ENCODE peak calls at places on chromosomes 13 and 19, in ten cellular contexts. D is RWPE1, T is OCI-LY7, R is A673, W is Calu3, Q is BJ, F is adrenal gland, Z is HFF-Myc, O is H1, P is dorsolateral prefrontal cortex. I is an unnamed sample.

GRCh38 chr19:1862068-1862423 is 1.3 kb downstream of the KLF16 start:
- DNase-seq in D (no peak), T (no peak), R (no peak), W (no peak), Q (no peak), F (no peak), Z (no peak), O (no peak), P (no peak), I (no peak)

GRCh38 chr13:97600438-97601080 is 166.6 kb downstream of the RAP2A start:
- DNase-seq in D (peak), T (no peak), R (peak), W (no peak), Q (peak), F (no peak), Z (peak), O (no peak), P (no peak), I (no peak)

GRCh38 chr13:34671136-34671535 is 270.9 kb upstream of the NBEA start:
- DNase-seq in D (no peak), T (no peak), R (no peak), W (no peak), Q (no peak), F (peak), Z (no peak), O (no peak), P (peak), I (no peak)

GRCh38 chr19:1295169-1296012 is 9.7 kb downstream of the EFNA2 start:
- DNase-seq in D (peak), T (peak), R (peak), W (no peak), Q (no peak), F (no peak), Z (no peak), O (no peak), P (no peak), I (peak)

GRCh38 chr19:47890865-47891621 is 4.9 kb upstream of the SULT2A1 start:
- DNase-seq in D (no peak), T (no peak), R (no peak), W (no peak), Q (no peak), F (no peak), Z (no peak), O (no peak), P (no peak), I (no peak)

GRCh38 chr19:639251-640155 is at the start of gene FGF22:
- DNase-seq in D (peak), T (peak), R (peak), W (peak), Q (no peak), F (peak), Z (no peak), O (no peak), P (peak), I (peak)

GRCh38 chr19:53432088-53432661 is 391 bp downstream of the ZNF761 start:
- DNase-seq in D (peak), T (peak), R (peak), W (peak), Q (no peak), F (peak), Z (no peak), O (no peak), P (peak), I (peak)

GRCh38 chr13:108093616-108094015 is 121.7 kb downstream of the LIG4 start:
- DNase-seq in D (no peak), T (no peak), R (no peak), W (no peak), Q (no peak), F (no peak), Z (no peak), O (no peak), P (no peak), I (no peak)

GRCh38 chr13:39825886-39826285 is 170.4 kb downstream of the COG6 start:
- DNase-seq in D (no peak), T (no peak), R (peak), W (no peak), Q (no peak), F (no peak), Z (no peak), O (no peak), P (no peak), I (no peak)

GRCh38 chr13:68736961-68737360 is 1370.7 kb upstream of the ATXN8OS start:
- DNase-seq in D (no peak), T (no peak), R (no peak), W (no peak), Q (no peak), F (no peak), Z (no peak), O (no peak), P (no peak), I (no peak)

GRCh38 chr13:103983948-103984347 is 917.7 kb upstream of the SLC10A2 start:
- DNase-seq in D (no peak), T (no peak), R (no peak), W (no peak), Q (no peak), F (no peak), Z (no peak), O (no peak), P (no peak), I (no peak)

GRCh38 chr19:40274585-40275544 is 10.3 kb downstream of the AKT2 start:
- DNase-seq in D (no peak), T (peak), R (no peak), W (no peak), Q (no peak), F (no peak), Z (no peak), O (no peak), P (no peak), I (peak)

GRCh38 chr13:25630327-25630726 is 258.6 kb downstream of the ATP8A2 start:
- DNase-seq in D (no peak), T (no peak), R (peak), W (no peak), Q (no peak), F (no peak), Z (no peak), O (no peak), P (no peak), I (no peak)

GRCh38 chr19:57886046-57886445 is 2.8 kb downstream of the ZNF814 start:
- DNase-seq in D (no peak), T (no peak), R (no peak), W (no peak), Q (no peak), F (no peak), Z (no peak), O (no peak), P (no peak), I (no peak)

GRCh38 chr19:49890349-49891311 is 6.1 kb downstream of the IL4I1 start:
- DNase-seq in D (peak), T (peak), R (no peak), W (no peak), Q (no peak), F (no peak), Z (no peak), O (no peak), P (no peak), I (peak)

GRCh38 chr13:46296920-46297319 is 85.2 kb downstream of the LRRC63 start:
- DNase-seq in D (no peak), T (no peak), R (peak), W (no peak), Q (peak), F (no peak), Z (peak), O (no peak), P (no peak), I (no peak)

GRCh38 chr13:79336971-79337370 is 69.1 kb downstream of the RBM26 start:
- DNase-seq in D (no peak), T (no peak), R (no peak), W (no peak), Q (no peak), F (no peak), Z (no peak), O (no peak), P (no peak), I (no peak)

GRCh38 chr19:30799854-30800755 is 427.9 kb downstream of the ZNF536 start:
- DNase-seq in D (peak), T (no peak), R (no peak), W (no peak), Q (no peak), F (peak), Z (no peak), O (peak), P (peak), I (no peak)
- TF ChIP-seq CTCF in D (peak), T (peak), R (peak), W (no peak), Q (peak), F (peak), Z (peak), O (peak), P (peak), I (peak)

GRCh38 chr13:99768986-99769385 is 202.6 kb downstream of the ZIC5 start:
- DNase-seq in D (no peak), T (no peak), R (no peak), W (no peak), Q (no peak), F (no peak), Z (no peak), O (no peak), P (no peak), I (no peak)

GRCh38 chr13:99765869-99766268 is 205.7 kb downstream of the ZIC5 start:
- DNase-seq in D (no peak), T (no peak), R (no peak), W (no peak), Q (no peak), F (no peak), Z (no peak), O (no peak), P (no peak), I (no peak)

DNA sequence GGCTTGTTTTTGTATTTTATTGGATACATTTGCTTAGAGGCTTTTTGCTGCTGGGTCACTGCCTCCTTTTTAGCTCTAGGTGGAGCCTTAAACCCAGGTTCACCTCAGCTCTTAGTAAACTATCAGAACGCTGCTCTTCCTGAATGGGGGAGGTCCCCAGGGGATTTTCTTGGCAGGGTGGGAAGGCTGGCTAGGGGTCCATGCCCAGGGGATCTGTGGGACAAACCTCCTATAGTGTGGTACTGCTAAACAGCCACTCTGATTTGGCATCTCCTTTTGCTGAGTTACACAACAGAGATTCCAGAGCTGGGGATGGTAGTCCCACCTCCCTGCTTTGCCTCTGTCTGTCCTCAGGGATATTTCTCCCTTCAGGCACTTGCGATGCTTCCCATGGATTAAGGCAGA is 204.9 kb downstream of the ZIC5 start:
- DNase-seq in D (no peak), T (no peak), R (peak), W (no peak), Q (no peak), F (no peak), Z (peak), O (peak), P (no peak), I (no peak)
- TF ChIP-seq CTCF in D (no peak), T (peak), R (peak), W (no peak), Q (no peak), F (no peak), Z (peak), O (peak), P (no peak), I (no peak)

GRCh38 chr13:102402292-102402691 is 444 bp upstream of the FGF14 start:
- DNase-seq in D (no peak), T (no peak), R (peak), W (no peak), Q (no peak), F (no peak), Z (no peak), O (peak), P (peak), I (peak)
- TF ChIP-seq CTCF in D (no peak), T (no peak), R (peak), W (no peak), Q (no peak), F (no peak), Z (no peak), O (peak), P (no peak), I (no peak)

DNA sequence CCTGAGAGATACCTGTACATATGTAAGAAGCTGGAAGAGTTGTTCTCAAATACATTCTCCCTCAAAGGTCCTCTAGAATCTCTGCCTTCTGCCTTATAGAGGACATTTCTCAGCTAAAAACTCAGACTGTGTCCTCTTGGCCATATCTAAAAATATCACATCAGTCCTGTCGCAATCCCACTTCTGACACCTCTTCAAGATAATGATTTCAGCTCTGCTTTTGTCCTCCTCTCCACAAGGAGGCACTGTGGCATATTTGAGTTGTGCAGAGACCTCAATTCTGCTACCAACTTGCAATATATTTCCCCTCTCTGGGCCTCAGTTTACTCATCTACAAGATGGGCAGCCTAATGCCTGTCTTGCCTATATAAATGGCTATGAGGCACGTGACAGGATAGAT is 16.6 kb downstream of the ADAMTS10 start:
- DNase-seq in D (no peak), T (no peak), R (peak), W (no peak), Q (no peak), F (no peak), Z (no peak), O (no peak), P (no peak), I (no peak)
- TF ChIP-seq CTCF in D (no peak), T (peak), R (peak), W (no peak), Q (no peak), F (peak), Z (no peak), O (peak), P (no peak), I (no peak)

DNA sequence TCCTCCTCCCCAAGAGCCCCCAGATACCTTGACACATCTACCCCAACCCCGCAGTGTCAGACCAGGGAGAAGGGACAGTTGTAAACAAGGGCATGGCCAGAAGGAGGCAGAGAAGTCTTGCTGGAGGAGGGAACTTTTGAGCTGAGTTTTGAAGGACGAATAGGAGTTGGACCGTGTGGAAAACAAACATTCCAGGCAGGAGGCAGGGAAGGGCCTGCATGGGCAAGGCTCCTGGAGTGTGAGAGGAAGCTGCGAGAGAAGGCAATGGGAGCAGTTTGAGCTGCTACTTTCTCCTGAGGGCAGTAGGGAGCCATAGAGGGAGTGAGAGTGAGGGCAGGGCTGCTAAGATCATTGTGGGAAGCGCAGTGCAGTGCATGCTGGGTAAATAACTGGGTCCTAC is 23.3 kb downstream of the IL12RB1 start:
- DNase-seq in D (no peak), T (no peak), R (no peak), W (no peak), Q (no peak), F (no peak), Z (no peak), O (no peak), P (no peak), I (no peak)
- TF ChIP-seq CTCF in D (no peak), T (peak), R (peak), W (no peak), Q (peak), F (no peak), Z (peak), O (peak), P (peak), I (peak)

I was measured in GM13977.